ENCODE peak calls at places on chromosomes 6 and 20, in four cellular contexts. One of them, this sample, is unnamed.

GRCh38 chr6:138025528-138025941 is 81.7 kb downstream of the PERP start:
- DNase-seq in SHP77: no peak
- DNase-seq in effector CD8-positive, alpha-beta T cell: no peak
- DNase-seq in esophagus muscularis mucosa: peak
- DNase-seq in this sample: no peak

GRCh38 chr6:160139420-160139851 is 17.8 kb downstream of the SLC22A1 start:
- DNase-seq in esophagus muscularis mucosa: peak
- DNase-seq in effector CD8-positive, alpha-beta T cell: no peak
- DNase-seq in SHP77: no peak
- DNase-seq in this sample: peak

GRCh38 chr6:44539701-44540100 is 152.2 kb downstream of the CDC5L start:
- DNase-seq in SHP77: no peak
- DNase-seq in effector CD8-positive, alpha-beta T cell: no peak
- DNase-seq in esophagus muscularis mucosa: no peak
- DNase-seq in this sample: peak

GRCh38 chr6:5271926-5272325 is 10.6 kb downstream of the FARS2 start:
- DNase-seq in effector CD8-positive, alpha-beta T cell: no peak
- DNase-seq in esophagus muscularis mucosa: no peak
- DNase-seq in SHP77: no peak
- DNase-seq in this sample: peak

GRCh38 chr6:90008908-90009501 is 114.7 kb downstream of the GJA10 start:
- DNase-seq in effector CD8-positive, alpha-beta T cell: no peak
- DNase-seq in SHP77: no peak
- DNase-seq in esophagus muscularis mucosa: peak
- DNase-seq in this sample: peak

GRCh38 chr20:45405566-45406259 is 2.4 kb upstream of the DBNDD2 start:
- DNase-seq in SHP77: no peak
- DNase-seq in esophagus muscularis mucosa: no peak
- DNase-seq in effector CD8-positive, alpha-beta T cell: no peak
- DNase-seq in this sample: peak

GRCh38 chr6:125753218-125753936 is 3.9 kb downstream of the HEY2 start:
- DNase-seq in effector CD8-positive, alpha-beta T cell: no peak
- DNase-seq in SHP77: no peak
- DNase-seq in esophagus muscularis mucosa: no peak
- DNase-seq in this sample: no peak

GRCh38 chr6:157376241-157376640 is 4.7 kb upstream of the ZDHHC14 start:
- DNase-seq in effector CD8-positive, alpha-beta T cell: no peak
- DNase-seq in esophagus muscularis mucosa: no peak
- DNase-seq in SHP77: no peak
- DNase-seq in this sample: no peak

GRCh38 chr20:37398750-37399621 is 53.0 kb downstream of the SRC start:
- DNase-seq in SHP77: no peak
- DNase-seq in esophagus muscularis mucosa: no peak
- DNase-seq in effector CD8-positive, alpha-beta T cell: no peak
- DNase-seq in this sample: no peak

GRCh38 chr6:109356237-109356636 is 26.0 kb downstream of the CD164 start:
- DNase-seq in esophagus muscularis mucosa: no peak
- DNase-seq in effector CD8-positive, alpha-beta T cell: no peak
- DNase-seq in SHP77: no peak
- DNase-seq in this sample: no peak

GRCh38 chr20:33043731-33044181 is 9.9 kb upstream of the BPIFB3 start:
- DNase-seq in SHP77: no peak
- DNase-seq in esophagus muscularis mucosa: no peak
- DNase-seq in effector CD8-positive, alpha-beta T cell: no peak
- DNase-seq in this sample: no peak

GRCh38 chr6:152259234-152259633 is 377.9 kb downstream of the SYNE1 start:
- DNase-seq in SHP77: no peak
- DNase-seq in esophagus muscularis mucosa: no peak
- DNase-seq in effector CD8-positive, alpha-beta T cell: no peak
- DNase-seq in this sample: no peak

GRCh38 chr20:61387204-61387958 is 135.3 kb downstream of the CDH4 start:
- DNase-seq in esophagus muscularis mucosa: no peak
- DNase-seq in effector CD8-positive, alpha-beta T cell: no peak
- DNase-seq in SHP77: peak
- DNase-seq in this sample: peak

GRCh38 chr6:149082320-149082719 is 235.2 kb upstream of the TAB2 start:
- DNase-seq in effector CD8-positive, alpha-beta T cell: peak
- DNase-seq in esophagus muscularis mucosa: no peak
- DNase-seq in SHP77: peak
- DNase-seq in this sample: peak